ENCODE peak calls at places on chromosomes 11 and 22, in five cellular contexts. One of them, this sample, is unnamed.

GRCh38 chr11:8735094-8735493 is 52.5 kb downstream of the RPL27A start:
- DNase-seq in left ventricle myocardium inferior: no peak
- DNase-seq in CD8-positive, alpha-beta T cell: no peak
- DNase-seq in right atrium auricular region: no peak
- DNase-seq in body of pancreas: no peak
- DNase-seq in this sample: no peak

GRCh38 chr11:113449743-113450142 is 25.5 kb downstream of the DRD2 start:
- DNase-seq in left ventricle myocardium inferior: no peak
- DNase-seq in CD8-positive, alpha-beta T cell: no peak
- DNase-seq in right atrium auricular region: no peak
- DNase-seq in body of pancreas: no peak
- DNase-seq in this sample: no peak

GRCh38 chr11:64564947-64565889 is 25.8 kb upstream of the SLC22A12 start:
- DNase-seq in left ventricle myocardium inferior: no peak
- DNase-seq in CD8-positive, alpha-beta T cell: no peak
- DNase-seq in right atrium auricular region: no peak
- DNase-seq in body of pancreas: no peak
- DNase-seq in this sample: no peak

GRCh38 chr11:119432484-119433368 is 9.8 kb upstream of the THY1 start:
- DNase-seq in left ventricle myocardium inferior: no peak
- DNase-seq in CD8-positive, alpha-beta T cell: no peak
- DNase-seq in right atrium auricular region: no peak
- DNase-seq in body of pancreas: no peak
- DNase-seq in this sample: no peak

GRCh38 chr22:26766510-26767350 is 109.3 kb downstream of the MIAT start:
- DNase-seq in left ventricle myocardium inferior: no peak
- DNase-seq in CD8-positive, alpha-beta T cell: no peak
- DNase-seq in right atrium auricular region: no peak
- DNase-seq in body of pancreas: no peak
- DNase-seq in this sample: no peak

GRCh38 chr11:134020598-134020997 is 48.3 kb upstream of the JAM3 start:
- DNase-seq in left ventricle myocardium inferior: no peak
- DNase-seq in CD8-positive, alpha-beta T cell: no peak
- DNase-seq in right atrium auricular region: no peak
- DNase-seq in body of pancreas: no peak
- DNase-seq in this sample: no peak

GRCh38 chr11:47052165-47052564 is 115.6 kb downstream of the CSTPP1 start:
- DNase-seq in left ventricle myocardium inferior: no peak
- DNase-seq in CD8-positive, alpha-beta T cell: no peak
- DNase-seq in right atrium auricular region: no peak
- DNase-seq in body of pancreas: no peak
- DNase-seq in this sample: no peak

GRCh38 chr11:84089072-84090057 is 803.2 kb upstream of the CCDC90B start:
- DNase-seq in left ventricle myocardium inferior: no peak
- DNase-seq in CD8-positive, alpha-beta T cell: no peak
- DNase-seq in right atrium auricular region: no peak
- DNase-seq in body of pancreas: no peak
- DNase-seq in this sample: no peak

GRCh38 chr11:46658259-46658658 is 40.9 kb downstream of the ATG13 start:
- DNase-seq in left ventricle myocardium inferior: peak; percentile 62
- DNase-seq in CD8-positive, alpha-beta T cell: no peak
- DNase-seq in right atrium auricular region: no peak
- DNase-seq in body of pancreas: no peak
- DNase-seq in this sample: no peak

GRCh38 chr11:64863381-64864060 is 14.9 kb downstream of the EHD1 start:
- DNase-seq in left ventricle myocardium inferior: no peak
- DNase-seq in CD8-positive, alpha-beta T cell: no peak
- DNase-seq in right atrium auricular region: no peak
- DNase-seq in body of pancreas: no peak
- DNase-seq in this sample: no peak

GRCh38 chr11:27722945-27723344 is 22.7 kb upstream of the BDNF start:
- DNase-seq in left ventricle myocardium inferior: no peak
- DNase-seq in CD8-positive, alpha-beta T cell: no peak
- DNase-seq in right atrium auricular region: no peak
- DNase-seq in body of pancreas: no peak
- DNase-seq in this sample: no peak

GRCh38 chr11:29183301-29183700 is 833.5 kb downstream of the KCNA4 start:
- DNase-seq in left ventricle myocardium inferior: no peak
- DNase-seq in CD8-positive, alpha-beta T cell: no peak
- DNase-seq in right atrium auricular region: no peak
- DNase-seq in body of pancreas: no peak
- DNase-seq in this sample: no peak

GRCh38 chr22:20531404-20532181 is 24.2 kb downstream of the MED15 start:
- DNase-seq in left ventricle myocardium inferior: peak; percentile 46
- DNase-seq in CD8-positive, alpha-beta T cell: no peak
- DNase-seq in right atrium auricular region: peak; percentile 66
- DNase-seq in body of pancreas: no peak
- DNase-seq in this sample: no peak

GRCh38 chr11:124759268-124760204 is 2.6 kb downstream of the ESAM start:
- DNase-seq in left ventricle myocardium inferior: peak; percentile 78
- DNase-seq in CD8-positive, alpha-beta T cell: no peak
- DNase-seq in right atrium auricular region: no peak
- DNase-seq in body of pancreas: no peak
- DNase-seq in this sample: no peak

GRCh38 chr11:97361812-97362378 is 972.1 kb downstream of the JRKL start:
- DNase-seq in left ventricle myocardium inferior: no peak
- DNase-seq in CD8-positive, alpha-beta T cell: no peak
- DNase-seq in right atrium auricular region: no peak
- DNase-seq in body of pancreas: no peak
- DNase-seq in this sample: no peak

GRCh38 chr22:27999876-28000275 is 80.8 kb upstream of the PITPNB start:
- DNase-seq in left ventricle myocardium inferior: no peak
- DNase-seq in CD8-positive, alpha-beta T cell: no peak
- DNase-seq in right atrium auricular region: no peak
- DNase-seq in body of pancreas: no peak
- DNase-seq in this sample: no peak

GRCh38 chr11:76313913-76314740 is 66.8 kb downstream of the THAP12 start:
- DNase-seq in left ventricle myocardium inferior: no peak
- DNase-seq in CD8-positive, alpha-beta T cell: no peak
- DNase-seq in right atrium auricular region: no peak
- DNase-seq in body of pancreas: no peak
- DNase-seq in this sample: no peak

GRCh38 chr11:83918471-83918870 is 632.3 kb upstream of the CCDC90B start:
- DNase-seq in left ventricle myocardium inferior: peak; percentile 29
- DNase-seq in CD8-positive, alpha-beta T cell: no peak
- DNase-seq in right atrium auricular region: peak; percentile 59
- DNase-seq in body of pancreas: no peak
- DNase-seq in this sample: no peak

GRCh38 chr11:27291302-27291889 is 71.6 kb downstream of the CCDC34 start:
- DNase-seq in left ventricle myocardium inferior: no peak
- DNase-seq in CD8-positive, alpha-beta T cell: no peak
- DNase-seq in right atrium auricular region: no peak
- DNase-seq in body of pancreas: no peak
- DNase-seq in this sample: no peak

GRCh38 chr11:95443386-95443785 is 212.4 kb upstream of the SESN3 start:
- DNase-seq in left ventricle myocardium inferior: no peak
- DNase-seq in CD8-positive, alpha-beta T cell: peak; percentile 27
- DNase-seq in right atrium auricular region: no peak
- DNase-seq in body of pancreas: no peak
- DNase-seq in this sample: peak; percentile 8

GRCh38 chr11:60563553-60564235 is 48.5 kb downstream of the MS4A13 start:
- DNase-seq in left ventricle myocardium inferior: no peak
- DNase-seq in CD8-positive, alpha-beta T cell: no peak
- DNase-seq in right atrium auricular region: no peak
- DNase-seq in body of pancreas: no peak
- DNase-seq in this sample: no peak

GRCh38 chr11:47376543-47377371 is 1.6 kb downstream of the SPI1 start:
- DNase-seq in left ventricle myocardium inferior: peak; percentile 53
- DNase-seq in CD8-positive, alpha-beta T cell: no peak
- DNase-seq in right atrium auricular region: no peak
- DNase-seq in body of pancreas: no peak
- DNase-seq in this sample: no peak

DNA sequence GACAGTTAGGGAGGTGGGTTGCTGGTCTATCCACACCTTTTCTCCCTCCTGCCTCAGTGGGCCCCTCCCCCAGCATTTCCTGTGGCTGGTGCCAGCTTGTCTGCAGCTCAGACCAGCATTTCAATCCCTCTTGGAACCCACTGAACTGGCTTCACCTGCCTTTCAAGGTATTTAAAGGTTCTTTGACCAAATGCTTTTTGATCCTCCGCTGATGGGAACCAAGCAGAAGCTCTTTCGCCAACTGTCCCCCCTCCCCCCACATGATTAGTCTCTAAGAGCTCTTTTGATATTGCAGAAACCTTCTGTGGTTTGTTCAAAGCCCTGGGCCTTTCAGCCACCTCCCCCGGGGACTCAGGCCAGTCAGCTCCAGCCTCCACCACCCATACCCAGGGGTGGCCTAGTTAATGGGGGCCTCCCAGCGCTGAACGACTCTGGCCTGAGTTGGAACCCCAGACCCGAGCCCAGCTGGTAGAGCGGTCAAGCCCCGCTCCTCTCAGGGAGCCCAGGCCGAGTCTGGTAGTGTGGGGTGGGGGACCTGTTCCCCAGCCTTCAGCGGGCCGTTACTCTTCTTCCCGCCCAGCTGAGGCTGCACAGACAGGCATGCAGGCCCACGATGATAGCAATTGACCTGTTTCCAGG is 6.0 kb upstream of the SYT7 start:
- DNase-seq in left ventricle myocardium inferior: no peak
- DNase-seq in CD8-positive, alpha-beta T cell: no peak
- DNase-seq in right atrium auricular region: no peak
- DNase-seq in body of pancreas: no peak
- DNase-seq in this sample: no peak
- H3K4me3 ChIP-seq in left ventricle myocardium inferior: peak overlapping the region; percentile 71
- H3K4me3 ChIP-seq in CD8-positive, alpha-beta T cell: no peak overlapping the region
- H3K4me3 ChIP-seq in right atrium auricular region: no peak overlapping the region
- H3K4me3 ChIP-seq in body of pancreas: no peak overlapping the region
- H3K4me3 ChIP-seq in this sample: no peak overlapping the region

DNA sequence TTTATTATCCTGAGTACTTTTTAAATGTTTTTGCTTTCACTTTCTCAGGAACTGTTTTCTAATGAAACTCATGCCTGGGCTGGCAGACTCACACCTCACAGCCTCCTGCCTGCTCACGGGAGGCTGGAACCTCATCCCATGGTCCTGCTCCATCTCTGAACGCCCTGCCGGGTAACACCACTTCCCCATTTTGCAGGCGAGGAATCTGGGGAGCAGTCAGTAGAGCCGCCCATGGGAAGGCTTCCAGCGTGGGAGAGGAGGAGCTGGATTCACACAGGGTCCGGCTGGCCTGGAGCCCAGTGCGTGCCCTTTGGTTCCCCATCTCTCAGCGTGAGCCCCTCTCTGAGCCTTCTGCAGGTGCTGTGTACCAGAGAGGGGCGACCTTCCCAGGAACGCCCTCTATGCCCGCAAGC is 53.6 kb downstream of the SCUBE1 start:
- DNase-seq in left ventricle myocardium inferior: no peak
- DNase-seq in CD8-positive, alpha-beta T cell: no peak
- DNase-seq in right atrium auricular region: no peak
- DNase-seq in body of pancreas: no peak
- DNase-seq in this sample: no peak
- H3K4me3 ChIP-seq in left ventricle myocardium inferior: peak overlapping the region; percentile 46
- H3K4me3 ChIP-seq in CD8-positive, alpha-beta T cell: no peak overlapping the region
- H3K4me3 ChIP-seq in right atrium auricular region: no peak overlapping the region
- H3K4me3 ChIP-seq in body of pancreas: no peak overlapping the region
- H3K4me3 ChIP-seq in this sample: no peak overlapping the region

GRCh38 chr11:2305140-2305861 is 3.5 kb downstream of the TSPAN32 start:
- DNase-seq in left ventricle myocardium inferior: peak; percentile 88
- DNase-seq in CD8-positive, alpha-beta T cell: peak; percentile 81
- DNase-seq in right atrium auricular region: peak; percentile 92
- DNase-seq in body of pancreas: peak; percentile 87
- DNase-seq in this sample: peak; percentile 71

GRCh38 chr11:2302844-2303626 is 1.2 kb downstream of the TSPAN32 start:
- DNase-seq in left ventricle myocardium inferior: peak; percentile 87
- DNase-seq in CD8-positive, alpha-beta T cell: no peak
- DNase-seq in right atrium auricular region: peak; percentile 49
- DNase-seq in body of pancreas: peak; percentile 49
- DNase-seq in this sample: no peak

GRCh38 chr11:2304156-2305139 is 2.6 kb downstream of the TSPAN32 start:
- DNase-seq in left ventricle myocardium inferior: no peak
- DNase-seq in CD8-positive, alpha-beta T cell: no peak
- DNase-seq in right atrium auricular region: peak; percentile 55
- DNase-seq in body of pancreas: no peak
- DNase-seq in this sample: no peak

GRCh38 chr11:2302280-2302843 is 549 bp downstream of the TSPAN32 start:
- DNase-seq in left ventricle myocardium inferior: no peak
- DNase-seq in CD8-positive, alpha-beta T cell: peak; percentile 51
- DNase-seq in right atrium auricular region: peak; percentile 59
- DNase-seq in body of pancreas: no peak
- DNase-seq in this sample: no peak

GRCh38 chr11:2303627-2304155 is 1.9 kb downstream of the TSPAN32 start:
- DNase-seq in left ventricle myocardium inferior: peak; percentile 76
- DNase-seq in CD8-positive, alpha-beta T cell: no peak
- DNase-seq in right atrium auricular region: peak; percentile 57
- DNase-seq in body of pancreas: no peak
- DNase-seq in this sample: no peak
- H3K4me3 ChIP-seq in left ventricle myocardium inferior: peak overlapping the region; percentile 67
- H3K4me3 ChIP-seq in CD8-positive, alpha-beta T cell: peak overlapping the region; percentile 82
- H3K4me3 ChIP-seq in right atrium auricular region: no peak overlapping the region
- H3K4me3 ChIP-seq in body of pancreas: no peak overlapping the region
- H3K4me3 ChIP-seq in this sample: no peak overlapping the region

DNA sequence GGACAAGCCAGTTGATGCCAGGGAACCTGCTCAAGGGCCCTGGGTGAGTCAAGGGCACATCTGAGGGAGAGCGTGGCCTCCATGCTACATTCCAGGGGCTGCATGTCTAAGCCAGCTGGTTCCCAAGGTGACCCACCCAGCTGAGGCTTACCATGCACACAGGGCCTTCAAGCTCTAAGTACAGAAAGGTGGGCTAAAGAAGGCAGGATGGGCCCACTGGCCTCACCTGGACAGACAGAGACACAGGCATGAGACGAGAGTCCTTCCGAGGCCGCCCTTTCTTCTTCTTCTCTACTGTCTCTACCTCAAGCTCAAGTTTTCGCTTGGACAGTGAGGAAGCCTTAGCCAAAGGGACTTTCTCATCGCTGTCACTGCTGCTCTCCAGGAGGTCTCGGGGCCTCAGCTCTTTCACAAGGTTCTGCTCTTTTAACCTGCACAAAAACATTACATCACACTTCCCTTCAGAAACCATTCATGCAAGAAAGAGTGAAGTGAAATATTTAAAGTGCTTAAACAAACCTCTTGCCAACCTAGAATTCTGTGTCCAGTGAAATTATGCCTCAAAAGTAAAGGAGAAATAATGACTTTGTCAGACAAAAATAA is 69.9 kb downstream of the HIRA start:
- DNase-seq in left ventricle myocardium inferior: no peak
- DNase-seq in CD8-positive, alpha-beta T cell: no peak
- DNase-seq in right atrium auricular region: peak; percentile 44
- DNase-seq in body of pancreas: no peak
- DNase-seq in this sample: no peak
- H3K4me3 ChIP-seq in left ventricle myocardium inferior: no peak overlapping the region
- H3K4me3 ChIP-seq in CD8-positive, alpha-beta T cell: no peak overlapping the region
- H3K4me3 ChIP-seq in right atrium auricular region: no peak overlapping the region
- H3K4me3 ChIP-seq in body of pancreas: no peak overlapping the region
- H3K4me3 ChIP-seq in this sample: no peak overlapping the region

GRCh38 chr11:72225411-72225951 is 914 bp downstream of the INPPL1 start:
- DNase-seq in left ventricle myocardium inferior: no peak
- DNase-seq in CD8-positive, alpha-beta T cell: no peak
- DNase-seq in right atrium auricular region: peak; percentile 56
- DNase-seq in body of pancreas: no peak
- DNase-seq in this sample: peak; percentile 20
- H3K4me3 ChIP-seq in left ventricle myocardium inferior: peak overlapping the region; percentile 97
- H3K4me3 ChIP-seq in CD8-positive, alpha-beta T cell: peak overlapping the region; percentile 78
- H3K4me3 ChIP-seq in right atrium auricular region: peak overlapping the region; percentile 88
- H3K4me3 ChIP-seq in body of pancreas: peak overlapping the region; percentile 60
- H3K4me3 ChIP-seq in this sample: peak overlapping the region; percentile 36

This sample was measured in CD4-positive, alpha-beta memory T cell.